ENCODE peak calls at places on chromosomes 5 and 9, in four cellular contexts. One of them, this sample, is unnamed. For H3K4me1, the result is how much of the 10 kb centered on the place peaks cover.

GRCh38 chr9:68979538-68980314 is 34.2 kb downstream of the PRKACG start:
- DNase-seq in cardiac muscle cell: peak
- DNase-seq in stomach: no peak
- DNase-seq in uterus: no peak
- DNase-seq in this sample: peak

GRCh38 chr9:33318225-33318624 is 27.9 kb downstream of the NFX1 start:
- DNase-seq in cardiac muscle cell: no peak
- DNase-seq in stomach: no peak
- DNase-seq in uterus: no peak
- DNase-seq in this sample: no peak

GRCh38 chr5:68456756-68457217 is 241.2 kb downstream of the PIK3R1 start:
- DNase-seq in cardiac muscle cell: no peak
- DNase-seq in stomach: peak
- DNase-seq in uterus: no peak
- DNase-seq in this sample: no peak

GRCh38 chr5:123089971-123090640 is 1.1 kb downstream of the PRDM6 start:
- DNase-seq in cardiac muscle cell: peak
- DNase-seq in stomach: no peak
- DNase-seq in uterus: no peak
- DNase-seq in this sample: no peak

GRCh38 chr9:93686880-93687236 is 110.5 kb downstream of the PHF2 start:
- DNase-seq in cardiac muscle cell: no peak
- DNase-seq in stomach: no peak
- DNase-seq in uterus: peak
- DNase-seq in this sample: no peak

GRCh38 chr9:114837923-114838322 is 32.1 kb upstream of the TNFSF15 start:
- DNase-seq in cardiac muscle cell: no peak
- DNase-seq in stomach: no peak
- DNase-seq in uterus: no peak
- DNase-seq in this sample: no peak

GRCh38 chr9:135805422-135806022 is 101.8 kb downstream of the CAMSAP1 start:
- DNase-seq in cardiac muscle cell: no peak
- DNase-seq in stomach: no peak
- DNase-seq in uterus: no peak
- DNase-seq in this sample: no peak

GRCh38 chr5:176784218-176785165 is 25.9 kb upstream of the UNC5A start:
- DNase-seq in cardiac muscle cell: no peak
- DNase-seq in stomach: no peak
- DNase-seq in uterus: no peak
- DNase-seq in this sample: no peak

GRCh38 chr9:13688990-13689600 is 409.6 kb upstream of the MPDZ start:
- DNase-seq in cardiac muscle cell: peak
- DNase-seq in stomach: no peak
- DNase-seq in uterus: no peak
- DNase-seq in this sample: no peak

GRCh38 chr5:137641148-137641547 is 94.7 kb downstream of the KLHL3 start:
- DNase-seq in cardiac muscle cell: no peak
- DNase-seq in stomach: no peak
- DNase-seq in uterus: no peak
- DNase-seq in this sample: no peak

GRCh38 chr9:70324963-70325362 is 66.2 kb downstream of the SMC5 start:
- DNase-seq in cardiac muscle cell: no peak
- DNase-seq in stomach: no peak
- DNase-seq in uterus: no peak
- DNase-seq in this sample: no peak

GRCh38 chr5:163162645-163163044 is 274.8 kb upstream of the CCNG1 start:
- DNase-seq in cardiac muscle cell: no peak
- DNase-seq in stomach: no peak
- DNase-seq in uterus: no peak
- DNase-seq in this sample: no peak

GRCh38 chr9:76691761-76692313 is 72.4 kb upstream of the PCA3 start:
- DNase-seq in cardiac muscle cell: peak
- DNase-seq in stomach: no peak
- DNase-seq in uterus: no peak
- DNase-seq in this sample: no peak

GRCh38 chr9:27799326-27799725 is 226.0 kb upstream of the C9orf72 start:
- DNase-seq in cardiac muscle cell: no peak
- DNase-seq in stomach: no peak
- DNase-seq in uterus: no peak
- DNase-seq in this sample: no peak

GRCh38 chr5:115624994-115625393 is 842 bp downstream of the TMED7 start:
- DNase-seq in cardiac muscle cell: no peak
- DNase-seq in stomach: no peak
- DNase-seq in uterus: no peak
- DNase-seq in this sample: peak

GRCh38 chr9:130433168-130433946 is 11.4 kb upstream of the ASS1 start:
- DNase-seq in cardiac muscle cell: peak
- DNase-seq in stomach: no peak
- DNase-seq in uterus: peak
- DNase-seq in this sample: no peak

GRCh38 chr5:122129332-122129731 is at the start of gene ZNF474:
- DNase-seq in cardiac muscle cell: peak
- DNase-seq in stomach: no peak
- DNase-seq in uterus: peak
- DNase-seq in this sample: no peak

GRCh38 chr5:132221781-132222648 is 5.6 kb downstream of the P4HA2 start:
- DNase-seq in cardiac muscle cell: no peak
- DNase-seq in stomach: no peak
- DNase-seq in uterus: peak
- DNase-seq in this sample: no peak

GRCh38 chr9:37906312-37907239 is 2.6 kb upstream of the SLC25A51 start:
- DNase-seq in cardiac muscle cell: no peak
- DNase-seq in stomach: no peak
- DNase-seq in uterus: no peak
- DNase-seq in this sample: no peak

GRCh38 chr5:135450957-135451356 is 1.2 kb downstream of the TIFAB start:
- DNase-seq in cardiac muscle cell: no peak
- DNase-seq in stomach: no peak
- DNase-seq in uterus: no peak
- DNase-seq in this sample: no peak

GRCh38 chr9:134600431-134600830 is 41.2 kb upstream of the COL5A1 start:
- DNase-seq in cardiac muscle cell: no peak
- DNase-seq in stomach: no peak
- DNase-seq in uterus: no peak
- DNase-seq in this sample: no peak

GRCh38 chr5:95808686-95809413 is 13.7 kb downstream of the GLRX start:
- DNase-seq in cardiac muscle cell: peak
- DNase-seq in stomach: peak
- DNase-seq in uterus: peak
- DNase-seq in this sample: peak

GRCh38 chr9:93020785-93021670 is 37.5 kb upstream of the SUSD3 start:
- DNase-seq in cardiac muscle cell: no peak
- DNase-seq in stomach: no peak
- DNase-seq in uterus: no peak
- DNase-seq in this sample: peak

GRCh38 chr5:152994040-152994439 is 496.4 kb upstream of the GRIA1 start:
- DNase-seq in cardiac muscle cell: no peak
- DNase-seq in stomach: no peak
- DNase-seq in uterus: no peak
- DNase-seq in this sample: no peak

GRCh38 chr9:3783156-3783555 is 257.4 kb upstream of the RFX3 start:
- DNase-seq in cardiac muscle cell: no peak
- DNase-seq in stomach: no peak
- DNase-seq in uterus: no peak
- DNase-seq in this sample: no peak

GRCh38 chr5:35183243-35183955 is 46.9 kb downstream of the PRLR start:
- DNase-seq in cardiac muscle cell: peak
- DNase-seq in stomach: peak
- DNase-seq in uterus: peak
- DNase-seq in this sample: no peak

GRCh38 chr5:172009536-172010270 is 3.3 kb upstream of the FBXW11 start:
- DNase-seq in cardiac muscle cell: no peak
- DNase-seq in stomach: no peak
- DNase-seq in uterus: no peak
- DNase-seq in this sample: no peak

GRCh38 chr5:1553642-1554409 is 30.1 kb upstream of the LPCAT1 start:
- DNase-seq in cardiac muscle cell: no peak
- DNase-seq in stomach: no peak
- DNase-seq in uterus: no peak
- DNase-seq in this sample: no peak

GRCh38 chr9:91359734-91360470 is 1.8 kb downstream of the AUH start:
- DNase-seq in cardiac muscle cell: no peak
- DNase-seq in stomach: no peak
- DNase-seq in uterus: no peak
- DNase-seq in this sample: no peak

GRCh38 chr5:119070578-119070827 is 384 bp upstream of the DMXL1 start:
- DNase-seq in cardiac muscle cell: peak
- DNase-seq in stomach: no peak
- DNase-seq in uterus: no peak
- DNase-seq in this sample: no peak

GRCh38 chr9:2955616-2956015 is 111.7 kb upstream of the PUM3 start:
- DNase-seq in cardiac muscle cell: no peak
- DNase-seq in stomach: no peak
- DNase-seq in uterus: no peak
- DNase-seq in this sample: no peak

GRCh38 chr9:137778336-137778735 is 99.2 kb upstream of the CACNA1B start:
- DNase-seq in cardiac muscle cell: no peak
- DNase-seq in stomach: no peak
- DNase-seq in uterus: no peak
- DNase-seq in this sample: no peak

GRCh38 chr5:65327582-65327981 is 154.1 kb downstream of the ADAMTS6 start:
- DNase-seq in cardiac muscle cell: no peak
- DNase-seq in stomach: no peak
- DNase-seq in uterus: no peak
- DNase-seq in this sample: no peak

GRCh38 chr5:146825033-146825432 is 53.5 kb downstream of the PPP2R2B start:
- DNase-seq in cardiac muscle cell: peak
- DNase-seq in stomach: no peak
- DNase-seq in uterus: peak
- DNase-seq in this sample: peak

GRCh38 chr5:76663573-76663972 is 40.4 kb upstream of the F2RL2 start:
- DNase-seq in cardiac muscle cell: no peak
- DNase-seq in stomach: no peak
- DNase-seq in uterus: no peak
- DNase-seq in this sample: no peak

GRCh38 chr5:161385080-161385479 is 161.4 kb downstream of the GABRB2 start:
- DNase-seq in cardiac muscle cell: no peak
- DNase-seq in stomach: no peak
- DNase-seq in uterus: no peak
- DNase-seq in this sample: no peak

GRCh38 chr5:3836528-3836927 is 240.9 kb downstream of the IRX1 start:
- DNase-seq in cardiac muscle cell: no peak
- DNase-seq in stomach: no peak
- DNase-seq in uterus: no peak
- DNase-seq in this sample: no peak

GRCh38 chr5:135222771-135223170 is 176.3 kb downstream of the MACROH2A1 start:
- DNase-seq in cardiac muscle cell: no peak
- DNase-seq in stomach: peak
- DNase-seq in uterus: peak
- DNase-seq in this sample: no peak

GRCh38 chr9:111598730-111599091 is 736 bp downstream of the PTGR1 start:
- DNase-seq in cardiac muscle cell: peak
- DNase-seq in stomach: peak
- DNase-seq in uterus: peak
- DNase-seq in this sample: no peak

GRCh38 chr5:127615916-127616315 is 33.0 kb upstream of the CTXN3 start:
- DNase-seq in cardiac muscle cell: no peak
- DNase-seq in stomach: no peak
- DNase-seq in uterus: no peak
- DNase-seq in this sample: no peak

GRCh38 chr5:127608077-127608660 is 40.7 kb upstream of the CTXN3 start:
- DNase-seq in cardiac muscle cell: no peak
- DNase-seq in stomach: no peak
- DNase-seq in uterus: no peak
- DNase-seq in this sample: no peak

GRCh38 chr5:127609016-127609415 is 39.9 kb upstream of the CTXN3 start:
- DNase-seq in cardiac muscle cell: no peak
- DNase-seq in stomach: no peak
- DNase-seq in uterus: no peak
- DNase-seq in this sample: no peak

GRCh38 chr5:127612441-127613141 is 36.3 kb upstream of the CTXN3 start:
- DNase-seq in cardiac muscle cell: no peak
- DNase-seq in stomach: no peak
- DNase-seq in uterus: no peak
- DNase-seq in this sample: no peak
- H3K27ac ChIP-seq in cardiac muscle cell: no peak
- H3K27ac ChIP-seq in stomach: no peak
- H3K27ac ChIP-seq in uterus: no peak
- H3K27ac ChIP-seq in this sample: no peak

DNA sequence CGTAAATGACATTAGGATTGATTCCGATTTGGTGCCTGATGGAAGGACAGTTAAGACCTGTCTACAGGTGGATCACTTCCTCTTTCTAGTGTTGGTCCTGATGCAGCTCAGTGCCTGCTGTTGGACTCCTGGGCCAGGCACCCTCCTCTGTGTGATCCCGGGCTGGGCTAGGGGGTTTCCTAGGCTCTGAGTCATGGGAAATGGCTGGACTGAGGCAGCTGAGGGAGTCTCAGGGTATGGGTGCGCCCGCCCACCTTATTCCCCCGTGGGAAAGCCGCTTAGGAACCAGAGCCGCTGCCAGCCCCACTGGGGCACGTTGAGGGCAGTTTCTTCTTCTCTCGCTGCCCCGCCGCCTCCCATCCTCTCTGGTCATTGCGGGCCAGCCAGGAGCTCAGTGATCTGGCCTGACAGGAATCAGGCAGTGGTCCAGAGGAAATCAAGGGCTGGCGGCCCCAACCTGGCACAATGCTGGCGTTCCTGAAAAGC is 12.9 kb downstream of the TCF7 start:
- DNase-seq in cardiac muscle cell: no peak
- DNase-seq in stomach: peak
- DNase-seq in uterus: no peak
- DNase-seq in this sample: no peak
- H3K4me1 ChIP-seq in cardiac muscle cell: under half
- H3K4me1 ChIP-seq in stomach: under half
- H3K4me1 ChIP-seq in uterus: under half
- H3K4me1 ChIP-seq in this sample: half or more

GRCh38 chr5:151014680-151015343 is 5.6 kb upstream of the GPX3 start:
- DNase-seq in cardiac muscle cell: no peak
- DNase-seq in stomach: no peak
- DNase-seq in uterus: no peak
- DNase-seq in this sample: no peak
- H3K27ac ChIP-seq in cardiac muscle cell: no peak
- H3K27ac ChIP-seq in stomach: no peak
- H3K27ac ChIP-seq in uterus: no peak
- H3K27ac ChIP-seq in this sample: no peak

GRCh38 chr5:140566665-140567064 is 2.0 kb downstream of the SLC35A4 start:
- DNase-seq in cardiac muscle cell: no peak
- DNase-seq in stomach: no peak
- DNase-seq in uterus: no peak
- DNase-seq in this sample: no peak
- H3K4me1 ChIP-seq in cardiac muscle cell: under half
- H3K4me1 ChIP-seq in stomach: under half
- H3K4me1 ChIP-seq in uterus: under half
- H3K4me1 ChIP-seq in this sample: under half